ENCODE peak calls at places on chromosomes 11 and 22, in five cellular contexts. H is IMR-90, P is EH, G is body of pancreas, U is EL. J is an unnamed sample.

GRCh38 chr11:70526116-70527045 is 128.1 kb downstream of the CTTN start:
- DNase-seq in H (no peak), P (no peak), G (no peak), U (no peak), J (no peak)

GRCh38 chr22:38228873-38229740 is 27.3 kb downstream of the MAFF start:
- DNase-seq in H (peak; percentile 57), P (peak; percentile 73), G (peak; percentile 51), U (peak; percentile 58), J (no peak)

GRCh38 chr11:118186346-118187107 is 10.1 kb upstream of the SCN2B start:
- DNase-seq in H (no peak), P (no peak), G (no peak), U (no peak), J (peak; percentile 68)

GRCh38 chr11:72984448-72985077 is 157.6 kb downstream of the FCHSD2 start:
- DNase-seq in H (no peak), P (no peak), G (peak; percentile 24), U (no peak), J (no peak)

GRCh38 chr11:1288426-1289151 is 20.8 kb downstream of the TOLLIP start:
- DNase-seq in H (no peak), P (no peak), G (no peak), U (no peak), J (no peak)

GRCh38 chr11:112519749-112520148 is 259.1 kb upstream of the PLET1 start:
- DNase-seq in H (no peak), P (no peak), G (no peak), U (no peak), J (no peak)

GRCh38 chr22:22818202-22818538 is 69.4 kb upstream of the IGLL5 start:
- DNase-seq in H (no peak), P (no peak), G (no peak), U (no peak), J (no peak)

GRCh38 chr11:94128746-94129504 is at the start of gene PANX1:
- DNase-seq in H (peak; percentile 85), P (peak; percentile 84), G (peak; percentile 82), U (peak; percentile 87), J (peak; percentile 80)

GRCh38 chr22:22397292-22397870 is 111.2 kb downstream of the ZNF280B start:
- DNase-seq in H (no peak), P (peak; percentile 59), G (no peak), U (peak; percentile 61), J (peak; percentile 36)

GRCh38 chr11:95977534-95978174 is 53.7 kb upstream of the MTMR2 start:
- DNase-seq in H (peak; percentile 69), P (peak; percentile 54), G (no peak), U (peak; percentile 72), J (no peak)

GRCh38 chr11:23554002-23554401 is 693.7 kb upstream of the CCDC179 start:
- DNase-seq in H (no peak), P (no peak), G (peak; percentile 6), U (no peak), J (no peak)

GRCh38 chr11:133081730-133082452 is 450.4 kb downstream of the OPCML start:
- DNase-seq in H (no peak), P (no peak), G (no peak), U (no peak), J (no peak)

GRCh38 chr11:35165416-35166368 is 26.7 kb downstream of the CD44 start:
- DNase-seq in H (peak; percentile 50), P (peak; percentile 74), G (peak; percentile 34), U (peak; percentile 70), J (no peak)

GRCh38 chr22:26648011-26648497 is 9.3 kb upstream of the MIAT start:
- DNase-seq in H (no peak), P (no peak), G (no peak), U (no peak), J (no peak)

GRCh38 chr22:43396934-43397457 is 14.8 kb upstream of the MPPED1 start:
- DNase-seq in H (no peak), P (no peak), G (no peak), U (no peak), J (peak; percentile 70)

GRCh38 chr11:45158210-45158644 is 11.8 kb downstream of the PRDM11 start:
- DNase-seq in H (no peak), P (no peak), G (peak; percentile 4), U (no peak), J (no peak)

GRCh38 chr11:86954288-86955110 is 696 bp downstream of the FZD4 start:
- DNase-seq in H (no peak), P (peak; percentile 33), G (peak; percentile 85), U (peak; percentile 21), J (peak; percentile 58)

GRCh38 chr22:29044657-29045176 is 16.9 kb downstream of the C22orf31 start:
- DNase-seq in H (peak; percentile 87), P (peak; percentile 78), G (no peak), U (peak; percentile 84), J (peak; percentile 62)

GRCh38 chr11:789951-790350 is at the start of gene CEND1:
- DNase-seq in H (peak; percentile 54), P (peak; percentile 65), G (no peak), U (peak; percentile 53), J (peak; percentile 56)

GRCh38 chr22:45212306-45212709 is 28.4 kb downstream of the KIAA0930 start:
- DNase-seq in H (peak; percentile 96), P (peak; percentile 97), G (peak; percentile 42), U (peak; percentile 95), J (no peak)

GRCh38 chr22:24496234-24496633 is 1.1 kb downstream of the UPB1 start:
- DNase-seq in H (no peak), P (no peak), G (no peak), U (no peak), J (no peak)

GRCh38 chr22:36606114-36606513 is 77.1 kb upstream of the EIF3D start:
- DNase-seq in H (no peak), P (no peak), G (peak; percentile 77), U (no peak), J (no peak)

GRCh38 chr22:41302016-41302767 is 867 bp downstream of the ZC3H7B start:
- DNase-seq in H (no peak), P (peak; percentile 24), G (peak; percentile 15), U (no peak), J (no peak)

GRCh38 chr22:34019190-34019845 is 99.0 kb upstream of the LARGE1 start:
- DNase-seq in H (no peak), P (no peak), G (no peak), U (no peak), J (no peak)

GRCh38 chr22:42844756-42845155 is 12.3 kb downstream of the ARFGAP3 start:
- DNase-seq in H (peak; percentile 39), P (peak; percentile 95), G (no peak), U (peak; percentile 90), J (no peak)

J was measured in left lobe of liver.